ENCODE peak calls at places on chromosomes 7 and 10, in five cellular contexts. O is Kasumi-1; X is iPS DF 19.7; Y is stimulated activated CD8-positive, alpha-beta memory T cell treated with anti-CD3 and anti-CD28 coated beads, Interleukin-15, amount 100 ng/mL, for 24 hours; L is small intestine. Q is an unnamed sample.

GRCh38 chr7:28996836-28997235 is 38.7 kb upstream of the TRIL start:
- DNase-seq in L (no peak), X (no peak), O (no peak), Y (no peak), Q (no peak)

GRCh38 chr10:106424076-106424475 is 740.4 kb downstream of the SORCS1 start:
- DNase-seq in L (no peak), X (no peak), Y (no peak), O (no peak), Q (no peak)

GRCh38 chr7:116810267-116811116 is 51.9 kb upstream of the CAPZA2 start:
- DNase-seq in Y (no peak), L (peak), O (no peak), X (no peak), Q (no peak)

GRCh38 chr10:59107147-59107546 is 69.3 kb upstream of the PHYHIPL start:
- DNase-seq in O (no peak), L (peak), Y (no peak), X (no peak), Q (no peak)

GRCh38 chr7:135375908-135376699 is 133.8 kb downstream of the CNOT4 start:
- DNase-seq in Y (no peak), L (no peak), O (no peak), X (no peak), Q (no peak)

GRCh38 chr7:1700086-1700485 is 30.0 kb downstream of the ELFN1 start:
- DNase-seq in Y (no peak), L (no peak), X (no peak), O (no peak), Q (no peak)

GRCh38 chr10:92111336-92111939 is 179.4 kb downstream of the CPEB3 start:
- DNase-seq in X (no peak), Y (no peak), L (no peak), O (no peak), Q (no peak)

GRCh38 chr7:71229201-71229600 is 97.3 kb downstream of the GALNT17 start:
- DNase-seq in X (no peak), O (no peak), L (no peak), Y (no peak), Q (no peak)

GRCh38 chr10:71639412-71639719 is 80.2 kb downstream of the C10orf105 start:
- DNase-seq in X (no peak), Y (no peak), L (peak), O (no peak), Q (no peak)

GRCh38 chr7:28957822-28958234 is 302 bp downstream of the TRIL start:
- DNase-seq in O (no peak), Y (no peak), X (no peak), L (peak), Q (no peak)

GRCh38 chr7:50153141-50153540 is 60.1 kb upstream of the ZPBP start:
- DNase-seq in L (no peak), X (no peak), O (no peak), Y (no peak), Q (no peak)

GRCh38 chr7:134690016-134690415 is 43.4 kb downstream of the BPGM start:
- DNase-seq in X (no peak), O (peak), L (no peak), Y (no peak), Q (peak)

GRCh38 chr7:25478925-25479324 is 250.6 kb upstream of the NPVF start:
- DNase-seq in L (no peak), O (no peak), Y (no peak), X (no peak), Q (no peak)

GRCh38 chr10:120505866-120506265 is 48.8 kb downstream of the PLPP4 start:
- DNase-seq in X (no peak), O (no peak), L (no peak), Y (no peak), Q (no peak)

GRCh38 chr7:50978633-50979215 is 196.0 kb upstream of the GRB10 start:
- DNase-seq in L (no peak), O (no peak), Y (no peak), X (no peak), Q (no peak)

GRCh38 chr10:80078448-80079311 is at the start of gene TMEM254:
- DNase-seq in O (peak), X (peak), Y (peak), L (peak), Q (peak)

GRCh38 chr10:127374074-127374680 is 174.9 kb upstream of the NPS start:
- DNase-seq in Y (no peak), X (no peak), L (no peak), O (no peak), Q (no peak)

GRCh38 chr7:79540592-79540991 is 87.1 kb upstream of the MAGI2 start:
- DNase-seq in X (no peak), L (no peak), O (no peak), Y (no peak), Q (no peak)

GRCh38 chr10:85655394-85655793 is 711.2 kb downstream of the GRID1 start:
- DNase-seq in L (no peak), Y (no peak), X (no peak), O (no peak), Q (no peak)

GRCh38 chr10:44035474-44036197 is 349.3 kb downstream of the CXCL12 start:
- DNase-seq in Y (no peak), O (no peak), L (no peak), X (no peak), Q (no peak)